ENCODE peak calls at places on chromosomes 2 and 18, in ten cellular contexts. D is K562, I is upper lobe of left lung, X is H1, J is sigmoid colon, K is stomach, M is GM12878, W is HepG2, F is transverse colon, A is esophagus muscularis mucosa. B is an unnamed sample.

GRCh38 chr2:39780825-39781600 is 2.0 kb upstream of the THUMPD2 start:
- DNase-seq in D (peak), I (no peak), X (no peak), J (no peak), K (no peak), M (no peak), W (peak), F (no peak), A (no peak), B (no peak)

GRCh38 chr18:31049189-31049588 is 6.6 kb upstream of the DSC3 start:
- DNase-seq in D (no peak), I (no peak), X (no peak), J (no peak), K (no peak), M (no peak), W (no peak), F (no peak), A (no peak), B (no peak)

GRCh38 chr2:45237128-45237527 is 227.9 kb upstream of the SIX2 start:
- DNase-seq in D (no peak), I (no peak), X (no peak), J (no peak), K (no peak), M (no peak), W (no peak), F (no peak), A (no peak), B (no peak)

GRCh38 chr2:159108178-159108893 is 139.9 kb downstream of the TANC1 start:
- DNase-seq in D (no peak), I (no peak), X (no peak), J (no peak), K (no peak), M (no peak), W (no peak), F (no peak), A (no peak), B (no peak)

GRCh38 chr18:5874336-5874735 is 21.0 kb downstream of the TMEM200C start:
- DNase-seq in D (no peak), I (no peak), X (no peak), J (no peak), K (no peak), M (no peak), W (no peak), F (no peak), A (no peak), B (no peak)

GRCh38 chr2:69026026-69026425 is 13.0 kb downstream of the ANTXR1 start:
- DNase-seq in D (peak), I (no peak), X (no peak), J (no peak), K (peak), M (peak), W (peak), F (peak), A (peak), B (no peak)

GRCh38 chr18:36176739-36177138 is 10.6 kb upstream of the MOCOS start:
- DNase-seq in D (no peak), I (no peak), X (no peak), J (no peak), K (no peak), M (no peak), W (no peak), F (no peak), A (no peak), B (no peak)

GRCh38 chr2:105521616-105522015 is 122.8 kb upstream of the FHL2 start:
- DNase-seq in D (no peak), I (no peak), X (no peak), J (no peak), K (no peak), M (no peak), W (no peak), F (no peak), A (peak), B (no peak)

GRCh38 chr2:151634726-151635467 is 99.4 kb downstream of the NEB start:
- DNase-seq in D (no peak), I (no peak), X (no peak), J (no peak), K (no peak), M (no peak), W (no peak), F (no peak), A (no peak), B (no peak)

GRCh38 chr18:34809697-34810096 is 99.6 kb downstream of the DTNA start:
- DNase-seq in D (no peak), I (no peak), X (no peak), J (peak), K (no peak), M (no peak), W (peak), F (peak), A (no peak), B (peak)

GRCh38 chr18:33495278-33495677 is 54.8 kb upstream of the CCDC178 start:
- DNase-seq in D (peak), I (no peak), X (peak), J (no peak), K (no peak), M (peak), W (peak), F (no peak), A (no peak), B (no peak)

GRCh38 chr18:74609535-74609934 is 11.9 kb downstream of the ZNF407 start:
- DNase-seq in D (no peak), I (no peak), X (no peak), J (no peak), K (no peak), M (no peak), W (no peak), F (no peak), A (peak), B (no peak)

GRCh38 chr18:61825386-61825785 is 67.4 kb downstream of the RNF152 start:
- DNase-seq in D (no peak), I (no peak), X (no peak), J (no peak), K (no peak), M (no peak), W (no peak), F (no peak), A (no peak), B (no peak)

GRCh38 chr2:96574364-96574763 is 37.8 kb downstream of the ARID5A start:
- DNase-seq in D (peak), I (no peak), X (no peak), J (no peak), K (no peak), M (no peak), W (no peak), F (no peak), A (no peak), B (no peak)

GRCh38 chr2:228600265-228600664 is 418.8 kb upstream of the SPHKAP start:
- DNase-seq in D (no peak), I (no peak), X (no peak), J (no peak), K (no peak), M (no peak), W (no peak), F (no peak), A (no peak), B (no peak)

GRCh38 chr2:45649457-45649854 is 2.0 kb upstream of the PRKCE start:
- DNase-seq in D (no peak), I (no peak), X (no peak), J (no peak), K (no peak), M (no peak), W (no peak), F (no peak), A (no peak), B (no peak)

GRCh38 chr2:75632091-75632704 is 14.4 kb upstream of the MRPL19 start:
- DNase-seq in D (no peak), I (no peak), X (no peak), J (no peak), K (no peak), M (no peak), W (no peak), F (no peak), A (no peak), B (no peak)

GRCh38 chr2:229586746-229587705 is 127.3 kb downstream of the DNER start:
- DNase-seq in D (peak), I (peak), X (peak), J (peak), K (peak), M (no peak), W (peak), F (peak), A (peak), B (peak)

GRCh38 chr2:200279857-200280256 is 26.6 kb upstream of the SPATS2L start:
- DNase-seq in D (no peak), I (no peak), X (no peak), J (no peak), K (no peak), M (no peak), W (no peak), F (no peak), A (no peak), B (no peak)

GRCh38 chr18:58756596-58757240 is 85.5 kb downstream of the MALT1 start:
- DNase-seq in D (no peak), I (no peak), X (no peak), J (no peak), K (no peak), M (no peak), W (no peak), F (no peak), A (peak), B (no peak)

DNA sequence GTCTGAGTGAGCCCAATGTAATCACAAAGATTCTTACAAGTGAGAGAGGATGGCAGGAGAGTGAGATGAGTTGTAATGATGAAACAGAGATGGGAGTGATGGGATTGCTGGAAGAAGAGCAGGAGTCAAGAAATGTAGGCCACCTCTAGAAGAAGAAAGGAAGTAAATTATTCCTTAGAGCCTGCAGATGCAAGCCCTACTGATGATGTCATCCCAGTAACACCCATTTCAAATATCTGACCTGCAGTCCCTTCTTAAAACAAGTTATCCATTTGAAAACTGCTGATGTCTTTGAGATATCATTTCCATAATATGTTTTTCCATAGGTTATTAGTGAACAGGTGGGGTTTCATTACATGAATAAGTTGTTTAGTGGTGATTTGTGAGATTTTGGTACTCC is 888.0 kb upstream of the SLC39A10 start:
- DNase-seq in D (no peak), I (no peak), X (no peak), J (no peak), K (no peak), M (no peak), W (no peak), F (no peak), A (no peak), B (no peak)
- H3K4me3 ChIP-seq in D (no peak), I (no peak), X (no peak), J (no peak), K (no peak), M (no peak), W (no peak), F (no peak), A (no peak), B (no peak)

GRCh38 chr18:63322246-63322645 is 2.7 kb upstream of the BCL2 start:
- DNase-seq in D (no peak), I (no peak), X (no peak), J (no peak), K (no peak), M (no peak), W (no peak), F (no peak), A (no peak), B (no peak)

GRCh38 chr18:63320041-63320689 is 596 bp upstream of the BCL2 start:
- DNase-seq in D (peak), I (peak), X (no peak), J (peak), K (peak), M (no peak), W (peak), F (peak), A (peak), B (peak)

GRCh38 chr18:63319383-63320040 is at the start of gene BCL2:
- DNase-seq in D (no peak), I (no peak), X (no peak), J (peak), K (no peak), M (no peak), W (no peak), F (peak), A (no peak), B (no peak)

GRCh38 chr18:63321291-63321690 is 1.7 kb upstream of the BCL2 start:
- DNase-seq in D (no peak), I (no peak), X (no peak), J (no peak), K (no peak), M (no peak), W (no peak), F (no peak), A (no peak), B (no peak)

GRCh38 chr18:63320690-63321265 is 1.2 kb upstream of the BCL2 start:
- DNase-seq in D (peak), I (peak), X (no peak), J (peak), K (peak), M (no peak), W (peak), F (peak), A (no peak), B (peak)
- TF ChIP-seq POLR2AphosphoS5 in D (no peak), I (no peak), X (peak), J (peak), K (no peak), M (peak), W (no peak), F (no peak), A (no peak), B (no peak)

GRCh38 chr2:224927671-224928173 is 114.5 kb downstream of the DOCK10 start:
- DNase-seq in D (no peak), I (no peak), X (no peak), J (no peak), K (peak), M (no peak), W (no peak), F (peak), A (no peak), B (no peak)
- TF ChIP-seq EP300 in D (no peak), I (no peak), X (no peak), J (no peak), K (no peak), M (no peak), W (no peak), F (no peak), A (no peak), B (no peak)

GRCh38 chr2:170396799-170397459 is 219.0 kb downstream of the MYO3B start:
- DNase-seq in D (no peak), I (no peak), X (no peak), J (no peak), K (no peak), M (no peak), W (peak), F (no peak), A (no peak), B (no peak)
- H3K4me3 ChIP-seq in D (no peak), I (no peak), X (no peak), J (no peak), K (no peak), M (no peak), W (no peak), F (no peak), A (no peak), B (no peak)

GRCh38 chr2:190119257-190119656 is 56.7 kb upstream of the MSTN start:
- DNase-seq in D (no peak), I (no peak), X (peak), J (no peak), K (no peak), M (no peak), W (no peak), F (no peak), A (no peak), B (no peak)
- TF ChIP-seq POLR2AphosphoS5 in D (no peak), I (no peak), X (no peak), J (no peak), K (no peak), M (no peak), W (no peak), F (no peak), A (no peak), B (no peak)

GRCh38 chr2:162574615-162575452 is 230.9 kb downstream of the GCA start:
- DNase-seq in D (no peak), I (no peak), X (no peak), J (no peak), K (no peak), M (no peak), W (peak), F (peak), A (no peak), B (no peak)
- TF ChIP-seq EP300 in D (no peak), I (no peak), X (no peak), J (no peak), K (no peak), M (no peak), W (no peak), F (no peak), A (no peak), B (no peak)

DNA sequence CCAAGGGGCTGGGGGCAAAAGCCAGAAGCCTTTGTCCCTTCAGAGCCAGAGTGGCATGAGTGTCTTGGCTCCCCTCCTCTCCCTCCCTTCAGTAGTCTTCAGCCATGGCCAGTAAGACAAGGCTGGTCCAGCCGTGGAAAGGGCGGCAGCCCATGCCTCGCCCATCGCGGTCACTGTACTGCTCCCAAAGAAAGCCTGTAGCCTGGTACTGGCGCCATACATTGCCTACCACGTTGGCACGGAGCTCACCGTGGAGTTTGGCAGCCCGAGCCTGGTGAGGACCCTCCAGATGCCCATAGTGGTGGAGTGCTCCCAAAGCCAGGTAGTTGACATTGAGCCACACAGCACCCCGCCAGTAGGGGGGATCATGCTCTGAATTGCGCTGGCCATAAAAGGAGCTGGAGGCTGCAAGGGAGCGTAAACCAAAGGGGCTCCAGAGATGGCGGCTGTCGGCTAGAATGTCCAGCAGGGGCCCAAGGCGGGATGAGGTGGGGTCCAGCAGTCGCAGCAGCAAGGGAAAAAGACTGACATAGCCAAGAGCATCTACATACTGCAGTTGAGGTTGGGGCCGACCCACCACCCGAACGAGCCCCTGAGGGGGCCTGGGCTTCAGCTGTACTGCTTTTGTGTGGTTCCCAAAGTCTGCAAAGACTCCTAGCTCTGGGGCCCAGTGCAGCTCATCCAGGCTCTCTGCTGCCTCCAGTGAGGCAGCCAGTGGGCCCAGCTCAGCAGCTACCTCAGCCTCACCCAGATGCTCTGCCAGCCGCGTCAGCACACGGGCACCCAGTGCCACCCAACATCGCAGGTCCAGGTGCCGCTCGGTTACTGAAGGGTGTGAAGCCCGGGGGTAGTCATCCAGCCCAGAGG is 3.2 kb downstream of the WBP1 start:
- DNase-seq in D (no peak), I (peak), X (no peak), J (no peak), K (no peak), M (no peak), W (peak), F (no peak), A (no peak), B (no peak)
- H3K4me3 ChIP-seq in D (no peak), I (no peak), X (no peak), J (no peak), K (no peak), M (no peak), W (no peak), F (no peak), A (no peak), B (no peak)

DNA sequence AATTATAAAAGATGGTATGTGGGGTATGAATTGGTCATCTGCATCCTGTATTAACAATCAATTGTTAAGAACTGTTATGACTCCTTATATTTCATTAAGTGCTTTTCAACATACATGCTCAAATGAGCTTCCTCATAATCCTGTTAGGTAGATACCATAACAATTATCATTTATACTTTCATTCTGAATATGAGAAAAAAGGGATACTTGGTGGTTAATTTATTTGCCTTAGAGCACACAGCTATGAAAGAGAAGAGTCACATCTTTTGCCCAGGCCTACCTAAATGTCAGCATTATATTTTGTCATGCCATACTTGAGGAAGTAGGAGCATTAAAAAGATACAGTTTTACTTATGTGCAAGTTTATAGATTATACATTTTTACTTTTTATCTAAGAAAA is 169.6 kb downstream of the TCF4 start:
- DNase-seq in D (no peak), I (no peak), X (no peak), J (no peak), K (no peak), M (no peak), W (no peak), F (no peak), A (no peak), B (no peak)
- TF ChIP-seq POLR2AphosphoS5 in D (no peak), I (no peak), X (no peak), J (no peak), K (no peak), M (no peak), W (no peak), F (no peak), A (no peak), B (no peak)

GRCh38 chr2:29238497-29238896 is 123.3 kb downstream of the CLIP4 start:
- DNase-seq in D (peak), I (no peak), X (peak), J (peak), K (no peak), M (no peak), W (peak), F (no peak), A (no peak), B (peak)
- TF ChIP-seq EP300 in D (no peak), I (no peak), X (no peak), J (no peak), K (no peak), M (no peak), W (no peak), F (no peak), A (no peak), B (no peak)

GRCh38 chr2:216636570-216637450 is 3.6 kb downstream of the IGFBP2 start:
- DNase-seq in D (peak), I (peak), X (no peak), J (no peak), K (peak), M (no peak), W (peak), F (peak), A (no peak), B (no peak)
- H3K4me3 ChIP-seq in D (no peak), I (no peak), X (peak), J (no peak), K (peak), M (no peak), W (peak), F (no peak), A (peak), B (no peak)